ENCODE peak calls at places on chromosomes 11 and 22, in six cellular contexts. D, M, S, T, E and G are unnamed samples.

GRCh38 chr11:41102471-41102870 is 357.0 kb downstream of the LRRC4C start:
- DNase-seq in D (no peak), M (no peak), S (no peak), T (no peak), E (no peak), G (no peak)

GRCh38 chr11:61885166-61885778 is 6.1 kb downstream of the FADS3 start:
- DNase-seq in D (peak; percentile 23), M (no peak), S (no peak), T (no peak), E (no peak), G (no peak)

GRCh38 chr22:36068776-36069344 is 40.2 kb upstream of the RBFOX2 start:
- DNase-seq in D (no peak), M (no peak), S (no peak), T (no peak), E (no peak), G (no peak)

GRCh38 chr11:2190670-2191471 is 19.3 kb upstream of the TH start:
- DNase-seq in D (peak; percentile 91), M (no peak), S (no peak), T (no peak), E (no peak), G (no peak)

GRCh38 chr11:69465236-69466000 is 16.0 kb upstream of the LINC01488 start:
- DNase-seq in D (no peak), M (no peak), S (no peak), T (no peak), E (peak; percentile 13), G (no peak)

GRCh38 chr22:19604711-19605268 is 80.6 kb upstream of the CLDN5 start:
- DNase-seq in D (no peak), M (no peak), S (no peak), T (no peak), E (no peak), G (no peak)

GRCh38 chr22:32776397-32776796 is 25.1 kb upstream of the TIMP3 start:
- DNase-seq in D (no peak), M (no peak), S (no peak), T (no peak), E (no peak), G (no peak)

GRCh38 chr11:102451693-102452460 is 688 bp downstream of the TMEM123 start:
- DNase-seq in D (peak; percentile 82), M (peak; percentile 50), S (peak; percentile 47), T (no peak), E (peak; percentile 70), G (peak; percentile 64)

GRCh38 chr22:41280065-41280464 is 5.9 kb downstream of the RANGAP1 start:
- DNase-seq in D (no peak), M (no peak), S (no peak), T (no peak), E (no peak), G (no peak)

GRCh38 chr11:130945945-130946344 is 29.7 kb upstream of the SNX19 start:
- DNase-seq in D (no peak), M (peak; percentile 3), S (no peak), T (no peak), E (peak; percentile 52), G (no peak)

GRCh38 chr11:36306888-36307287 is 10.8 kb downstream of the PRR5L start:
- DNase-seq in D (peak; percentile 66), M (no peak), S (peak; percentile 22), T (no peak), E (no peak), G (no peak)

GRCh38 chr11:8192016-8192895 is 23.4 kb upstream of the RIC3 start:
- DNase-seq in D (peak; percentile 89), M (peak; percentile 37), S (peak; percentile 54), T (peak; percentile 74), E (peak; percentile 46), G (peak; percentile 10)

GRCh38 chr11:59755701-59756495 is 722 bp downstream of the STX3 start:
- DNase-seq in D (peak; percentile 79), M (peak; percentile 83), S (no peak), T (peak; percentile 48), E (peak; percentile 65), G (peak; percentile 32)

GRCh38 chr11:28448186-28448585 is 340.0 kb downstream of the METTL15 start:
- DNase-seq in D (no peak), M (no peak), S (no peak), T (no peak), E (no peak), G (no peak)

GRCh38 chr11:96102664-96103068 is 178.8 kb upstream of the MTMR2 start:
- DNase-seq in D (no peak), M (no peak), S (no peak), T (no peak), E (no peak), G (no peak)

GRCh38 chr11:115503083-115503885 is 931 bp downstream of the CADM1 start:
- DNase-seq in D (peak; percentile 85), M (peak; percentile 47), S (peak; percentile 41), T (no peak), E (peak; percentile 61), G (no peak)

GRCh38 chr11:16191212-16191851 is 165.0 kb downstream of the SOX6 start:
- DNase-seq in D (no peak), M (no peak), S (no peak), T (no peak), E (no peak), G (no peak)

GRCh38 chr22:17257091-17257490 is 37.9 kb upstream of the ADA2 start:
- DNase-seq in D (peak; percentile 41), M (no peak), S (no peak), T (no peak), E (no peak), G (no peak)

GRCh38 chr22:24187731-24188644 is 6.7 kb downstream of the SUSD2 start:
- DNase-seq in D (no peak), M (no peak), S (no peak), T (no peak), E (peak; percentile 13), G (no peak)

GRCh38 chr22:44632823-44633478 is 69.1 kb upstream of the PRR5 start:
- DNase-seq in D (no peak), M (no peak), S (no peak), T (no peak), E (no peak), G (no peak)

GRCh38 chr11:114251797-114252327 is 44.3 kb upstream of the NNMT start:
- DNase-seq in D (peak; percentile 41), M (no peak), S (no peak), T (no peak), E (no peak), G (no peak)

GRCh38 chr11:70735976-70736375 is 337.6 kb downstream of the CTTN start:
- DNase-seq in D (no peak), M (no peak), S (no peak), T (no peak), E (no peak), G (no peak)

GRCh38 chr22:42434283-42434682 is 2.1 kb upstream of the NFAM1 start:
- DNase-seq in D (no peak), M (no peak), S (no peak), T (no peak), E (no peak), G (no peak)

GRCh38 chr22:49331223-49331815 is 496.4 kb downstream of the BRD1 start:
- DNase-seq in D (no peak), M (no peak), S (no peak), T (no peak), E (no peak), G (no peak)

GRCh38 chr22:49329636-49330035 is 498.0 kb downstream of the BRD1 start:
- DNase-seq in D (no peak), M (no peak), S (no peak), T (no peak), E (no peak), G (no peak)

GRCh38 chr22:49328630-49329405 is 498.9 kb downstream of the BRD1 start:
- DNase-seq in D (no peak), M (no peak), S (no peak), T (no peak), E (no peak), G (no peak)

GRCh38 chr22:49331878-49332277 is 495.8 kb downstream of the BRD1 start:
- DNase-seq in D (no peak), M (no peak), S (no peak), T (no peak), E (no peak), G (no peak)

DNA sequence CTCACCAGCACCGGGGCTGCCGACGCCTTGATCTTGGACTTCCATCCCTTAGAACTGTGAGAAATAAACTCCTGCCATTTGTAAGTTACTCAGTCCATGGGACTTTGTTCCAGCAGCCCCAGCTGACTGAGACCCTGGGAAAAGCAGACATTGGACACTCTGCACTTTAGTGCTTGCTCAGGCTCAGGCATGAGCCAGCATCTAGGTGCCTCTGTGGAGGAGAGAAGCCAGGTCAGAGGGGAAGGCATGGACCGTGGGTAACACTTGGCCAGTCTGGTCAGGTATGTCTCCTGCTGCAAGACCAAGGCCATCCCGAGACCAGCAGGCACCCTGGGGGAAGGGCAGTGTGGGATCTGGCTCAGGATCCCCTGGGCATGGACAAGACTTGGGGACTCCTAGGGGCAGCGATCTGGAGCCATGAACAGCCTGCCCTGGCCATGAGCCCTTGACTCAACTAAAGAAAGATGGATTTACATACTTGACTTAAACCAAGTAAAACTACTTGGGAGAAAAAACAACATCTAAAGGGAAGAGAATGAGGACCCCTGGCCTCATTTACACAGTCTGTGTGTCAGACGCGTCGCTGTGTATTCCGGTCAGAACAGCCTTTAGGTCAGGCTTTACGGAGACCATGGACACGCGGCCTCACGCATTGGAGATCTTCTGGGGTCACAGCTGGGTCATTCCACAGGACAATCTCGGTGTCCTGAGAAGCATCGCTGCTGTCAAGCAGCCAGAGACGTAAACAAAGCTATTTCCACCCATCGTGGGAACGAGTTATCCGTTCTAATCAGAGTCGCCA is 497.1 kb downstream of the BRD1 start:
- DNase-seq in D (no peak), M (no peak), S (no peak), T (no peak), E (no peak), G (no peak)
- H3K27me3 ChIP-seq in D (no peaks in the 10 kb centered on the region), M (no peaks in the 10 kb centered on the region), S (no peaks in the 10 kb centered on the region), T (no peaks in the 10 kb centered on the region), E (peaks cover 90% of the 10 kb centered on the region), G (no peaks in the 10 kb centered on the region)

DNA sequence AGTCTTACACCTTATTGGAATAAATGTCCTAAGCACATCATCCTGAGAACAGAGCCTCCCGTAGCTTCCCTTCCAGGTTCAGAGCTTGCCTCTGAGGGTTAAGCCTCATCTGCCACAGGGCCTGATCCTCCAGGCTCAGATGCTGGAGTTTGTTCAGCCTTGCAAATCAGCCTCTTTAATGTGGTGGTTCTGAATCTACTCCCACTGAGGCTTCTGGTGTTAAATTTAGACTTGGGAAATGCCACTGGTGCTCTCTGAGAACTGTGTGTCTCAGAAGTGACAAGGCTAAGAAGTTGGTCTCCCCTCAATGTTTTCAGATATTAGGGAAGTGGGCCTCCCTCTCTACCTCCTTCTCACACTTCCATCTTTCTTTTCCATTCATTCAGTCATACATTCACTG is 68.7 kb downstream of the CCDC81 start:
- DNase-seq in D (no peak), M (no peak), S (no peak), T (no peak), E (no peak), G (no peak)
- H3K4me3 ChIP-seq in D (no peak overlapping the region), M (no peak overlapping the region), S (no peak overlapping the region), T (no peak overlapping the region), E (no peak overlapping the region), G (no peak overlapping the region)

DNA sequence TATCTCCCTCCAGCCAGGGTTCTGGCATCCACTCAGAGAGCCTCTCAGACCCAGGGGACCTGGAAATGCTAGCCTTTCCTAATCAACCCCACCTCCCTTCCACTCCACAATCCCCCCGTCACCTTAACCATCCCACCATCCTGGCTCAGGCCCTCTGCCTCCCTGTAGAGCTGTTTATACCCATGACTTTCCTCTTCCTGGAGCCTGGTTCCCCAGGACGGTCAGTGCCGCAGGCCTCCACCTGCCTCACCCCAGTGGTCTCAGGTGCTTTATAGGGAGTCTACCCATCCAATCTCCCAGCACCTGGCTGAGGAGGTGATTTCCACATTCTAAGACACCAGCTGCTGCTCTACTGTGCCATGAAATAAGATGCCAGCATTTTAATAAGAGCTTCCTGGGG is 1159.5 kb downstream of the TBC1D22A start:
- DNase-seq in D (no peak), M (no peak), S (no peak), T (no peak), E (no peak), G (no peak)
- H3K9me3 ChIP-seq in D (no peaks in the 10 kb centered on the region), M (no peaks in the 10 kb centered on the region), S (no peaks in the 10 kb centered on the region), T (no peaks in the 10 kb centered on the region), E (peaks cover 23% of the 10 kb centered on the region), G (no peaks in the 10 kb centered on the region)

GRCh38 chr11:31799036-31799793 is 11.9 kb downstream of the PAX6 start:
- DNase-seq in D (peak; percentile 68), M (no peak), S (no peak), T (no peak), E (no peak), G (no peak)
- H3K27me3 ChIP-seq in D (peaks cover 55% of the 10 kb centered on the region), M (peaks cover 53% of the 10 kb centered on the region), S (no peaks in the 10 kb centered on the region), T (peaks cover 14% of the 10 kb centered on the region), E (peaks cover 98% of the 10 kb centered on the region), G (peaks cover 17% of the 10 kb centered on the region)